ENCODE peak calls at places on chromosomes 3 and 15, in ten cellular contexts. M is stomach, I is heart left ventricle, Y is tibial nerve, L is Peyer's patch, G is breast epithelium, Z is body of pancreas, V is ovary, T is transverse colon, Q is upper lobe of left lung. C is an unnamed sample. For H3K4me1, the result is how much of the 10 kb centered on the place peaks cover.

GRCh38 chr3:189710620-189711388 is 79.6 kb downstream of the TP63 start:
- DNase-seq in Z (peak), L (no peak), M (no peak), V (no peak), G (no peak), I (peak), Y (no peak), T (peak), Q (no peak), C (peak)

GRCh38 chr3:126127904-126128303 is 44.0 kb upstream of the SLC41A3 start:
- DNase-seq in G (peak), L (peak), M (peak), Z (peak), Y (no peak), I (no peak), V (peak), T (no peak), Q (peak), C (peak)

GRCh38 chr15:70035719-70036077 is 62.0 kb downstream of the TLE3 start:
- DNase-seq in L (peak), Y (no peak), V (no peak), T (peak), M (no peak), Q (no peak), I (no peak), Z (no peak), G (peak), C (no peak)

GRCh38 chr15:26503998-26504397 is 268.9 kb downstream of the GABRB3 start:
- DNase-seq in M (no peak), V (no peak), L (no peak), Z (no peak), T (no peak), Y (no peak), G (no peak), I (no peak), Q (no peak), C (no peak)

GRCh38 chr15:48360841-48361240 is 29.6 kb downstream of the DUT start:
- DNase-seq in V (no peak), Q (no peak), Z (no peak), T (no peak), G (no peak), L (no peak), Y (no peak), I (no peak), M (no peak), C (no peak)

GRCh38 chr15:101320501-101321052 is 25.5 kb upstream of the SNRPA1 start:
- DNase-seq in G (no peak), I (peak), V (no peak), T (peak), Y (no peak), Q (no peak), M (peak), Z (peak), L (peak), C (peak)

GRCh38 chr15:38042707-38043445 is 108.4 kb downstream of the TMCO5A start:
- DNase-seq in Y (no peak), M (no peak), L (no peak), T (no peak), V (peak), G (no peak), Z (no peak), Q (no peak), I (no peak), C (no peak)

GRCh38 chr3:102114264-102114979 is 265.1 kb downstream of the NFKBIZ start:
- DNase-seq in Q (no peak), T (no peak), V (no peak), Z (no peak), G (no peak), M (no peak), I (no peak), Y (no peak), L (peak), C (no peak)

GRCh38 chr3:188901671-188902331 is 270.0 kb upstream of the TPRG1 start:
- DNase-seq in Y (no peak), Z (no peak), G (no peak), L (no peak), Q (no peak), T (no peak), M (no peak), I (no peak), V (no peak), C (no peak)

GRCh38 chr15:87154771-87155170 is 1075.1 kb downstream of the AGBL1 start:
- DNase-seq in V (no peak), L (no peak), G (no peak), Y (no peak), T (no peak), Q (no peak), M (no peak), Z (no peak), I (no peak), C (no peak)

GRCh38 chr15:79194386-79194785 is 88.1 kb upstream of the ANKRD34C start:
- DNase-seq in Y (no peak), M (no peak), I (no peak), G (no peak), V (no peak), Q (no peak), T (no peak), L (no peak), Z (no peak), C (no peak)

GRCh38 chr3:126132751-126133511 is 47.5 kb downstream of the ALDH1L1 start:
- DNase-seq in T (peak), M (peak), L (peak), Y (no peak), G (peak), Z (peak), Q (no peak), I (no peak), V (no peak), C (peak)

GRCh38 chr15:57746752-57747151 is 40.2 kb downstream of the POLR2M start:
- DNase-seq in L (no peak), G (no peak), V (no peak), T (no peak), Z (no peak), I (no peak), M (no peak), Y (no peak), Q (no peak), C (no peak)

GRCh38 chr3:24222165-24222805 is 272.4 kb downstream of the THRB start:
- DNase-seq in G (no peak), Q (no peak), M (no peak), I (no peak), V (no peak), L (no peak), T (no peak), Y (no peak), Z (no peak), C (no peak)

GRCh38 chr3:174720717-174721116 is 138.4 kb upstream of the NAALADL2 start:
- DNase-seq in V (no peak), L (no peak), Z (no peak), I (no peak), T (no peak), Y (no peak), M (no peak), Q (no peak), G (no peak), C (no peak)

GRCh38 chr15:23647421-23648375 is at the start of gene MAGEL2:
- DNase-seq in I (no peak), Q (peak), G (no peak), V (peak), M (no peak), Y (no peak), L (no peak), T (no peak), Z (no peak), C (no peak)

GRCh38 chr15:69297642-69298353 is 914 bp upstream of the PAQR5 start:
- DNase-seq in L (no peak), Z (no peak), I (no peak), M (no peak), G (no peak), Q (no peak), Y (no peak), V (no peak), T (no peak), C (no peak)

GRCh38 chr3:124553178-124553577 is 177.1 kb upstream of the UMPS start:
- DNase-seq in G (no peak), I (no peak), Q (no peak), Z (no peak), T (no peak), L (no peak), V (no peak), Y (no peak), M (no peak), C (no peak)

GRCh38 chr15:33278816-33279612 is 31.8 kb upstream of the RYR3 start:
- DNase-seq in T (no peak), M (no peak), V (no peak), I (no peak), G (no peak), Z (no peak), L (no peak), Q (peak), Y (no peak), C (no peak)

GRCh38 chr15:43795997-43796396 is 3.9 kb downstream of the SERF2 start:
- DNase-seq in Q (no peak), I (no peak), G (no peak), T (no peak), M (no peak), Z (no peak), L (no peak), Y (no peak), V (no peak), C (no peak)

GRCh38 chr3:59566481-59566975 is 516.7 kb upstream of the CFAP20DC start:
- DNase-seq in Q (no peak), T (no peak), Y (no peak), I (no peak), Z (no peak), M (no peak), L (no peak), V (no peak), G (no peak), C (no peak)

GRCh38 chr3:13823186-13823585 is 56.7 kb downstream of the WNT7A start:
- DNase-seq in Y (no peak), I (no peak), M (no peak), T (no peak), Q (no peak), L (no peak), Z (no peak), V (no peak), G (no peak), C (no peak)

GRCh38 chr3:13825317-13825590 is 54.6 kb downstream of the WNT7A start:
- DNase-seq in Q (no peak), T (no peak), M (no peak), Y (no peak), V (no peak), I (no peak), Z (no peak), L (no peak), G (no peak), C (no peak)

GRCh38 chr3:13824521-13825316 is 55.2 kb downstream of the WNT7A start:
- DNase-seq in V (no peak), M (no peak), Z (no peak), Y (no peak), Q (no peak), I (no peak), T (no peak), L (no peak), G (no peak), C (no peak)

GRCh38 chr3:13822042-13822441 is 57.8 kb downstream of the WNT7A start:
- DNase-seq in M (no peak), L (no peak), G (no peak), I (no peak), Q (no peak), Y (no peak), V (no peak), T (no peak), Z (no peak), C (no peak)

DNA sequence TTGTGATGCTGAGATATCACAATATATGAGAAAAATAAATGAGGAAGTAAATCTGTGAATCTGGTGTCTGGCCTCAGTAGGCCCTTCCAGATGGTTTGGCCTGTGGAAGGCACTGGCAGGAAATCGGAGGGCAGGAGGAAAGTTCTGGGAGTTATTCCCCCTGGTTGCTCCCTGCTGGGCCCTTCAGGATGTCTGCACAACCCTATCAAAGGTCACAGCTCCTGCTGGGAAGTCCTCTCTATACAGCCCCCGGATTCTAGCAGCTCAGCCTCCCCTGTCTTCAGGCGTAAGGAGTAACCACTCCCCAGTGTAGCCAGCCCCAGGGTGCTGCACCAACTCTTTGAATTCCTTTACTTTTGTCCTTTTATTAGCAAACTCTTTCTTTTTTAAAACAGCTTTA is 56.2 kb downstream of the WNT7A start:
- DNase-seq in G (no peak), T (no peak), M (no peak), I (no peak), V (no peak), Z (no peak), Y (no peak), L (no peak), Q (no peak), C (no peak)
- H3K4me1 ChIP-seq in G (under half), T (under half), M (under half), I (under half), V (under half), Z (under half), Y (under half), L (under half), Q (under half), C (under half)

DNA sequence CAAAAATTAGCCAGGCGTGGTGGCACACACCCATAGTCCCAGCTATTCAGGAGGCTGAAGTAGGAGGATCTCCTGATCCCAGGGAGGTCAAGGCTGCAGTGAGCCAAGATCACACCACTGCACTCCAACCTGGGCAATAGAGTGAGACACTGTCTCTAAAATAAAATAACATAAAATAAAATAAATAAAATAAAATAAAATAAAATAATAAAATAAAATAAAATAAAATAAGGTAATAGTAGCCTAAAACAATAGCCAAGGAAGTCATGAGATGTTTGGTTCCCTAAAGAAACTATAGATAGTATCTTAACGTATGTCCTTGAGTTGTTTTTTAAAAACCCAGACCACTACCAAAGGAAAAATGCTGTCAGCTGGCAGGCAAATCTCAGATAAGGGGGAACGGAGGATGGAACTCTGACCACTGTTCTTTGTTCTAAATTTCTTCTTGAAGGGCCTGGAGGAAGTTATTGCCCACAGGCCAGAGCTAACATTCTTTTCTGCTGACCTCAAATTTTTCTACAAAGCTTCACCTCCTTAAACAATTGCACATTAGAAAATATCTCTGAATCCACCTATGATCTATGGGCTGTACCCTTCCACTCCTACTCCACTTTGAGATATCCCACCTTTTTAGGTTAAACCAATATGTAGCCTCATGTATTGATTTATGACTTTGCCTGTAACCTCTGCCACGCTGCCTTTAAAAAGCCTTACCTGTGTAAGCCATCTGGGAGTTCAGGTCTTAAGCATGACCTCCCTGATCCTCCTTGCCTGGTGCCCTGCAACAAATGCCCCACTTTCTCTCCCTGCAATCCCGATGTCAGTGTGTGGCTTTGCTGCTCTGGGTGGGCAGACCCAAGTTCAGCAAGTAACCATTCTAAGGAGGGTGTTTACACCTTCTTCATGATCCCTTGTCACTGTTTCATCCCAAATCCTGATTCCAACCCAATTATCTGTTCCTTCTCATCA is 126.2 kb upstream of the BHLHE40 start:
- DNase-seq in Q (no peak), G (no peak), I (no peak), L (no peak), Z (no peak), T (no peak), Y (no peak), V (no peak), M (no peak), C (no peak)
- TF ChIP-seq POLR2A in Q (no peak), G (no peak), I (no peak), L (no peak), Z (no peak), T (no peak), Y (no peak), V (no peak), M (no peak), C (no peak)

DNA sequence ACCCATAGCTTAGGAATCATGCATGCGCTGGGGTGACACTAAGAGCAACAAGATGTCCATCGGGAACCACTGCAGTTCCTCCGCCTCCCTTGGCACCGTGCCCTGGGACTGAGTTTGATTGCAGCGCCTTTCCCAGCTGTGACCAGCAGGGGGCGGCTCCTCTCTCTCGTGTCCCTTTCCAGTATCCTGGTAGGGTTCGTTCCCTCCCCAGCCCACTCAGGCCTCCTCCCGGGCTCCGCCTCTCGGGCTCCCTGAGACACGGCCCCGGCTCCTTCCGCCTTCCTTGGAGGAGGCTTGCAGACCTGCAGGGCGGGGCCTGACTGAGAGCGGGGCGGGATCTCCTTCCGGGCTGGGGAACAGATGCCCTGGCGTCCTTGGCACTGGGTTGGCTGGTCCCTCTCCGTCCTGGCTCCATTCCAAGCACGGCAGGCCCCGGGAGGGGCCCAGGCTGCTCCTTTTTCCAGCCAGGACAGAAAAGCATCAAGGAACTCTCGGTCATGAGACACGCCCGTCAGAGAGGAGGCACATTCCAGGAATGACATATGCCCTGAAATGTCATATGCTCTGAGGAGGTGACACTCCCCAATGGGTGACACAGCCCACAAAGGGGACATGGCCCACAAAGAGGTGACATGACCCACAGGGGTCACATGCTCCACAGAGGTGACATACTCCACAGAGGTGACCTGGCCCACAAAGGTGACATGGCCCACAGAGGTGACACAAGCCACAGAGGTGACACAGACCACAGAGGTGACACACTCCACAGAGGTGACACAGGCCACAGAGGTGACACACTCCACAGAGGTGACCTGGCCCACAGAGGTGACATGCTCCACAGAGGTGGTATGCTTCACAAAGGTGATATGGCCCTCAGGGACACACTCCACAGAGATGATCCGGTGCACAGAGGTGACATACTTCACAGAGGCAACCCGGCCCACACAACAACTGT is 79.0 kb downstream of the ABHD5 start:
- DNase-seq in G (peak), L (peak), T (peak), Y (peak), I (peak), Q (peak), V (peak), Z (peak), M (peak), C (peak)
- H3K4me3 ChIP-seq in G (peak), L (no peak), T (no peak), Y (peak), I (peak), Q (peak), V (peak), Z (no peak), M (peak), C (no peak)

DNA sequence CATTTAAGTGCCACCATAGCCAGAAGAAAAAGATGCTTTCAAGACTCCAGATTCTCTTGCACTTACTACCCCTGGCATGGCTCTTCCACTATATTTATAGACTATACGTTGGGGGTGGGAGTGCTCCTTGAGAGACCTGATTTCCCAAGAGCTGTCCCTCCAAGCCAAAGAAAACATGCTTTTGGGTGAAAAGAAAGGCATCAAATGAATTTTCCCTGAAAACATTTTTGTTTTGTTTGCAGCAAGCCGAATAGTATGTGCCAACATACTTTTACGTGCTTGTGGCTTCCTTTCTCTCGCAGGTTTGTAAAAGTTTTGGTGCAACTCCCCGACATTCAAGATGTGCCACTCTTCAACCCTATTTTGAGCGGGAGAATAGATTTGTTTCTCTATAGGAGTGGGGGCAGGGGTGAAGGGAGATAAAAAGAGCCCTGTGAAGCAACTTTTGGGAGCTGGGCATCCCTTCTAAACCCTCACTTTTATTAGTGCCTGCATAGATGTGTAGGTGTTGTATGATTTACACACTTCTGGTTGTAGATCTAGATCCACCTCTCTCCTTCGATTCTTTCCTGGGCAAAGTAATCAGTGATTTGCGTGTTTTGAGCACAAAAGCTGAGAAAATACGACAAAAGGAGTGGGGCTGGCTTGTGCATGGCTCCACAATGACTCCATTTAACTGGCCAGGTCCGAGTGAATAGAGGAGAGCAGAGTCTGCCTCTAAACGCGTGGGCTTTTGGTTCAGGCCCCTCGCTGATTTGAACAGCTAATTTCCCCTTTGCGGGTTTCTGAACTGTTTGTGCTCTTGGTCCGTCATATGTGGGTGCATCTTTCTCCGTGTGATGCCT is 17.6 kb downstream of the SOX2 start:
- DNase-seq in Q (no peak), I (no peak), T (no peak), Y (no peak), G (no peak), Z (no peak), L (no peak), M (no peak), V (no peak), C (no peak)
- H3K4me1 ChIP-seq in Q (under half), I (under half), T (under half), Y (under half), G (under half), Z (under half), L (under half), M (under half), V (under half), C (under half)

GRCh38 chr15:84784262-84784661 is 32.9 kb upstream of the ALPK3 start:
- DNase-seq in I (no peak), Y (no peak), Q (peak), T (no peak), M (no peak), V (no peak), L (no peak), Z (no peak), G (no peak), C (no peak)
- TF ChIP-seq POLR2A in I (no peak), Y (no peak), Q (no peak), T (no peak), M (no peak), V (no peak), L (no peak), Z (no peak), G (no peak), C (no peak)

GRCh38 chr3:194316918-194317317 is 34.2 kb downstream of the CPN2 start:
- DNase-seq in M (no peak), G (no peak), T (no peak), L (no peak), Y (no peak), Z (no peak), V (no peak), I (no peak), Q (peak), C (no peak)

GRCh38 chr3:194320744-194321243 is 30.3 kb downstream of the CPN2 start:
- DNase-seq in M (peak), Q (no peak), G (no peak), L (no peak), Y (no peak), T (no peak), I (no peak), Z (no peak), V (no peak), C (no peak)

GRCh38 chr3:194320100-194320499 is 31.0 kb downstream of the CPN2 start:
- DNase-seq in Y (no peak), M (no peak), Q (no peak), V (no peak), T (no peak), I (no peak), Z (no peak), G (no peak), L (no peak), C (no peak)

GRCh38 chr3:194315965-194316361 is 35.2 kb downstream of the CPN2 start:
- DNase-seq in M (no peak), Q (no peak), I (no peak), L (no peak), Y (no peak), T (no peak), Z (no peak), G (no peak), V (no peak), C (peak)

GRCh38 chr3:194318511-194319161 is 32.5 kb downstream of the CPN2 start:
- DNase-seq in G (no peak), L (no peak), M (no peak), Z (no peak), T (no peak), I (no peak), Y (no peak), Q (no peak), V (no peak), C (no peak)
- H3K4me3 ChIP-seq in G (no peak), L (no peak), M (no peak), Z (no peak), T (no peak), I (no peak), Y (no peak), Q (no peak), V (no peak), C (no peak)